ENCODE peak calls at places on chromosomes 3 and 15, in four cellular contexts. T is psoas muscle, L is neural crest cell, Y is heart right ventricle. R is an unnamed sample.

GRCh38 chr15:65695073-65695472 is 73.3 kb downstream of the SLC24A1 start:
- DNase-seq in L (no peak), Y (no peak), T (no peak), R (no peak)

GRCh38 chr3:150763841-150764483 is 993 bp upstream of the SIAH2 start:
- DNase-seq in T (peak), Y (peak), L (peak), R (no peak)

GRCh38 chr3:13896473-13897154 is 16.7 kb upstream of the WNT7A start:
- DNase-seq in Y (no peak), T (no peak), L (peak), R (no peak)

GRCh38 chr15:69807752-69808151 is 290.0 kb downstream of the TLE3 start:
- DNase-seq in T (peak), L (no peak), Y (peak), R (no peak)

GRCh38 chr3:2458816-2459215 is 360.1 kb downstream of the CNTN4 start:
- DNase-seq in L (no peak), Y (no peak), T (no peak), R (no peak)

GRCh38 chr3:147120029-147120428 is 286.3 kb downstream of the ZIC4 start:
- DNase-seq in Y (no peak), T (no peak), L (no peak), R (no peak)

GRCh38 chr15:66107070-66107469 is 146.5 kb downstream of the MEGF11 start:
- DNase-seq in T (no peak), Y (no peak), L (no peak), R (no peak)

GRCh38 chr3:185658504-185658912 is 72.4 kb downstream of the SENP2 start:
- DNase-seq in Y (no peak), L (no peak), T (peak), R (no peak)

GRCh38 chr3:173411288-173412064 is 13.9 kb downstream of the NLGN1 start:
- DNase-seq in L (peak), T (no peak), Y (no peak), R (no peak)

GRCh38 chr15:91228890-91229289 is 128.8 kb downstream of the SV2B start:
- DNase-seq in T (no peak), L (no peak), Y (no peak), R (no peak)

GRCh38 chr3:64971584-64971983 is 283.8 kb upstream of the ADAMTS9 start:
- DNase-seq in L (no peak), T (no peak), Y (no peak), R (no peak)

GRCh38 chr3:66480666-66481065 is 20.2 kb downstream of the LRIG1 start:
- DNase-seq in T (no peak), L (no peak), Y (no peak), R (no peak)

GRCh38 chr15:69826818-69827174 is 270.9 kb downstream of the TLE3 start:
- DNase-seq in Y (no peak), T (no peak), L (no peak), R (no peak)

GRCh38 chr3:185283374-185283935 is 29.6 kb upstream of the EHHADH start:
- DNase-seq in Y (no peak), L (no peak), T (no peak), R (no peak)

GRCh38 chr3:98770261-98771039 is 7.3 kb downstream of the ST3GAL6 start:
- DNase-seq in Y (peak), T (no peak), L (peak), R (no peak)

GRCh38 chr15:42704492-42704926 is 32.4 kb downstream of the CDAN1 start:
- DNase-seq in T (no peak), L (peak), Y (no peak), R (peak)

GRCh38 chr3:133476971-133477375 is 77.1 kb downstream of the BFSP2 start:
- DNase-seq in Y (no peak), T (no peak), L (no peak), R (no peak)

GRCh38 chr15:33844186-33844585 is 124.1 kb upstream of the CHRM5 start:
- DNase-seq in L (no peak), T (no peak), Y (no peak), R (no peak)

GRCh38 chr3:126063358-126063965 is 20.5 kb downstream of the SLC41A3 start:
- DNase-seq in Y (no peak), L (no peak), T (no peak), R (no peak)

GRCh38 chr15:59271595-59272201 is 65.1 kb downstream of the LDHAL6B start:
- DNase-seq in T (no peak), L (no peak), Y (no peak), R (no peak)

GRCh38 chr3:177836671-177837070 is 639.4 kb upstream of the TBL1XR1 start:
- DNase-seq in T (no peak), L (no peak), Y (no peak), R (no peak)

GRCh38 chr3:17195856-17196604 is 311.3 kb downstream of the PLCL2 start:
- DNase-seq in T (no peak), Y (no peak), L (no peak), R (no peak)

GRCh38 chr15:96324192-96324895 is 6.2 kb upstream of the NR2F2 start:
- DNase-seq in L (peak), Y (no peak), T (no peak), R (no peak)

GRCh38 chr3:102441832-102442231 is 7.0 kb downstream of the ZPLD1 start:
- DNase-seq in L (no peak), Y (no peak), T (no peak), R (no peak)

GRCh38 chr15:78565097-78565950 is at the start of gene CHRNA5:
- DNase-seq in L (peak), Y (peak), T (peak), R (peak)

GRCh38 chr3:126964950-126965349 is 18.0 kb upstream of the PLXNA1 start:
- DNase-seq in T (peak), Y (no peak), L (no peak), R (no peak)

GRCh38 chr3:53045784-53046170 is at the start of gene SFMBT1:
- DNase-seq in L (peak), Y (peak), T (peak), R (peak)

GRCh38 chr15:77855871-77856270 is 221.6 kb downstream of the TBC1D2B start:
- DNase-seq in T (peak), Y (no peak), L (no peak), R (no peak)

GRCh38 chr3:187209501-187209900 is 12.2 kb downstream of the RTP1 start:
- DNase-seq in T (no peak), Y (no peak), L (no peak), R (no peak)

GRCh38 chr15:93362821-93363220 is 273.8 kb upstream of the RGMA start:
- DNase-seq in Y (no peak), L (peak), T (no peak), R (no peak)

GRCh38 chr3:44596631-44597030 is 11.9 kb downstream of the ZNF660 start:
- DNase-seq in Y (no peak), L (no peak), T (no peak), R (no peak)

GRCh38 chr3:76138921-76139320 is 353.6 kb upstream of the ZNF717 start:
- DNase-seq in Y (no peak), L (no peak), T (no peak), R (no peak)

GRCh38 chr3:48415251-48415953 is 14.5 kb downstream of the PLXNB1 start:
- DNase-seq in T (peak), L (no peak), Y (no peak), R (no peak)
- TF ChIP-seq CTCF in T (no peak), L (peak), Y (no peak), R (no peak)

GRCh38 chr3:23867400-23867799 is 49.4 kb downstream of the NKIRAS1 start:
- DNase-seq in T (no peak), Y (no peak), L (no peak), R (no peak)
- TF ChIP-seq CTCF in T (no peak), Y (no peak), L (no peak), R (peak)

DNA sequence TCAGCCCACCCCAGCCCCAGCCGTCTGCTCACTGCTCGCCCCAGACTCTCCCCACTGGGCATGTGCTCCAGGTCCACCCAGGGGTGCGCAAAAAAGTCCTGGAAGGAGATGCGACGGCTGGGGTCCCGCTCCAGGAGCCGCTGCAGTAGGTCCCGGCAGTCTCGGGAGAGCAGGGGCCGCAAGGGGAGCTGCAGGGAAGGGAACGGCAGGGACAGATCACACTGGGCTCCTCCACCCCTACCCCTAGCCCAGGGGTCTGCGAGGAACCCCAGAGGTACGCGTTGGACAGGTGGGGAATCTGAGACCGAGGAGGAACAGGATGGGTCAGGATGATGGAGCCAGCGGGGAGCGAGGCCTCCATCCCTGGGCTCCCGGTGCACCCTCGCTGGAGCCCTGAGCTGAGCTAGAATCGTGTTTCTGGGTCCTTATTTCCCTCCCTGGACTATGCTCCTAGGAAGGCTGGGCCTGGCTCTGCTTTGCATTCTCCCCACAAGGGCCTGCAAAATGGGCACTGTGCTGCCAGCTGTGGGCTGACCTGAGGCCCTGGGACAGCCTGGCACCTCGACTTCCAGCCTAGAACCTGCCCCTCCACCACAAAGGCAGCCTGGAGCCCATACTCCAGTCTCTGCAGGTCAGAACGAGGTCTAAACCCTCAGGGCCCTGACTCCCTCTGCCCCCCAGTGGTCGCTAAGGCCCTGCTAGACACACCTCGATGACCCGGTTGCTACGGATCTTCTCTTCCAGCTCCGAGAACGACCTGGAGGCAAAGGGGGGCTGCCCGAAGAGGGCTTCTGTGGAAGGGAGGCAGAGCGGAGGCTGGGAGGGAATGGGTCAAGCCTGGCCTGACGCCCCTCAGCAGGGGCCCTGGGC is 3.2 kb downstream of the ULK3 start:
- DNase-seq in T (no peak), Y (no peak), L (no peak), R (no peak)
- TF ChIP-seq CTCF in T (no peak), Y (no peak), L (no peak), R (no peak)

GRCh38 chr3:169120928-169121327 is 542.6 kb downstream of the MECOM start:
- DNase-seq in Y (no peak), T (no peak), L (no peak), R (no peak)
- TF ChIP-seq CTCF in Y (no peak), T (no peak), L (no peak), R (no peak)

GRCh38 chr3:110174908-110175307 is 837.6 kb upstream of the DPPA4 start:
- DNase-seq in T (no peak), Y (no peak), L (no peak), R (no peak)

GRCh38 chr3:110178965-110179364 is 841.6 kb upstream of the DPPA4 start:
- DNase-seq in Y (no peak), T (no peak), L (no peak), R (no peak)

DNA sequence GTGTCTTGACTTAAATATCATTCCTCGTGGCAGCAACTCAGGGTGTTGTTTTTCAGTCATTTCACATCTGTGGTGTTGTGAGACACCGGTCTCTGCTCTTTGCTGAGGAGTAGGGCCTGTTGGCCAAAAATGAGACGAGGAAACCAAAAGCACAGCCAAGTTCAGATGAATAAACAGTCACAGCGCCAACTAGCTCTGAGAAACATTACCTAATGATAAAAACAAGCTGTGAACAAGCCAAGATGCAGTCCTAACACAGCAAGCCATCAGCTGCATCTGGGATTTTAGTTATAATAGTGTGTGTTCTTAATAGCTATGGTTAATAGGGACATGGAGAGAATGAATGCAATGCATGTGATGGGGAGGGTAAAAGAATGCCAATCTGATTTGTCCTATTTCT is 843.4 kb upstream of the DPPA4 start:
- DNase-seq in L (no peak), T (peak), Y (no peak), R (no peak)
- TF ChIP-seq CTCF in L (no peak), T (no peak), Y (no peak), R (no peak)

GRCh38 chr3:74352166-74352565 is 262.3 kb downstream of the CNTN3 start:
- DNase-seq in L (no peak), Y (no peak), T (no peak), R (no peak)

GRCh38 chr3:74348421-74348820 is 266.0 kb downstream of the CNTN3 start:
- DNase-seq in L (no peak), Y (no peak), T (no peak), R (no peak)

GRCh38 chr3:74351213-74351612 is 263.2 kb downstream of the CNTN3 start:
- DNase-seq in L (no peak), T (no peak), Y (no peak), R (no peak)

GRCh38 chr3:74349035-74349434 is 265.4 kb downstream of the CNTN3 start:
- DNase-seq in L (no peak), T (no peak), Y (no peak), R (no peak)

DNA sequence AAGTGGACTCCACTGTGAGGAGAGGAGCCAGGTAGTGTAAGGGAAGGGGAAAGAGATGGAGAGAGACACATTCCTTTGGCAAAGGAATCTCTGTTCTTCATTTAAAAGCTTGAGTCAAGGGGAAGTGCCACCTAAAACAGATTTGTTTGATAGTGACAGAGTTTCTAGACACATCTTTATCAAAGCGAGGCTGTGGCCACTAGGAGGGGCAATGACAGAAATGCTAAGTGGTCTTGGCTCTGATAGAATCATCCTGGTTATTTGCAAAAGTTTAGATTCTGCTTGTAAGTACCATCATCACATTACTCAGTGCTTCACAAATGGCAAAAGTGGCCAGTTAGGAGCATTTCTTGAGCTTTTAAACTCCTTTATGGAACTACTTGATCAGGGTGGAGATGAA is 261.4 kb downstream of the CNTN3 start:
- DNase-seq in Y (no peak), T (no peak), L (no peak), R (no peak)
- TF ChIP-seq CTCF in Y (no peak), T (no peak), L (peak), R (peak)

GRCh38 chr15:94526071-94526689 is 294.8 kb downstream of the MCTP2 start:
- DNase-seq in L (no peak), Y (no peak), T (no peak), R (no peak)
- TF ChIP-seq CTCF in L (peak), Y (no peak), T (no peak), R (no peak)